ENCODE peak calls at places on chromosomes 7 and 10, in eight cellular contexts. One of them, this sample, is unnamed.

GRCh38 chr7:21041666-21042065 is 255.0 kb upstream of the SP8 start:
- DNase-seq in AG08395: no peak
- DNase-seq in B cell: no peak
- DNase-seq in posterior cingulate gyrus: no peak
- DNase-seq in stimulated activated CD8-positive, alpha-beta memory T cell treated with anti-CD3 and anti-CD28 coated beads, Interleukin-2, amount 100 ng/mL, for 48 hours: no peak
- DNase-seq in NCI-H2107: no peak
- DNase-seq in dorsolateral prefrontal cortex: no peak
- DNase-seq in DMS153: no peak
- DNase-seq in this sample: no peak

GRCh38 chr7:64882341-64883112 is 20.5 kb upstream of the ZNF273 start:
- DNase-seq in AG08395: peak
- DNase-seq in B cell: no peak
- DNase-seq in posterior cingulate gyrus: peak
- DNase-seq in stimulated activated CD8-positive, alpha-beta memory T cell treated with anti-CD3 and anti-CD28 coated beads, Interleukin-2, amount 100 ng/mL, for 48 hours: no peak
- DNase-seq in NCI-H2107: no peak
- DNase-seq in dorsolateral prefrontal cortex: no peak
- DNase-seq in DMS153: peak
- DNase-seq in this sample: no peak

GRCh38 chr10:122062831-122063674 is 74.1 kb downstream of the TACC2 start:
- DNase-seq in AG08395: peak
- DNase-seq in B cell: no peak
- DNase-seq in posterior cingulate gyrus: no peak
- DNase-seq in stimulated activated CD8-positive, alpha-beta memory T cell treated with anti-CD3 and anti-CD28 coated beads, Interleukin-2, amount 100 ng/mL, for 48 hours: no peak
- DNase-seq in NCI-H2107: no peak
- DNase-seq in dorsolateral prefrontal cortex: no peak
- DNase-seq in DMS153: peak
- DNase-seq in this sample: peak

GRCh38 chr10:129637010-129637409 is 170.0 kb downstream of the MGMT start:
- DNase-seq in AG08395: no peak
- DNase-seq in B cell: no peak
- DNase-seq in posterior cingulate gyrus: no peak
- DNase-seq in stimulated activated CD8-positive, alpha-beta memory T cell treated with anti-CD3 and anti-CD28 coated beads, Interleukin-2, amount 100 ng/mL, for 48 hours: no peak
- DNase-seq in NCI-H2107: no peak
- DNase-seq in dorsolateral prefrontal cortex: no peak
- DNase-seq in DMS153: no peak
- DNase-seq in this sample: no peak

GRCh38 chr7:110514973-110515372 is 576.0 kb upstream of the LRRN3 start:
- DNase-seq in AG08395: no peak
- DNase-seq in B cell: no peak
- DNase-seq in posterior cingulate gyrus: no peak
- DNase-seq in stimulated activated CD8-positive, alpha-beta memory T cell treated with anti-CD3 and anti-CD28 coated beads, Interleukin-2, amount 100 ng/mL, for 48 hours: no peak
- DNase-seq in NCI-H2107: no peak
- DNase-seq in dorsolateral prefrontal cortex: no peak
- DNase-seq in DMS153: no peak
- DNase-seq in this sample: no peak

GRCh38 chr7:142024547-142024946 is 28.9 kb downstream of the MGAM start:
- DNase-seq in AG08395: no peak
- DNase-seq in B cell: no peak
- DNase-seq in posterior cingulate gyrus: no peak
- DNase-seq in stimulated activated CD8-positive, alpha-beta memory T cell treated with anti-CD3 and anti-CD28 coated beads, Interleukin-2, amount 100 ng/mL, for 48 hours: no peak
- DNase-seq in NCI-H2107: no peak
- DNase-seq in dorsolateral prefrontal cortex: no peak
- DNase-seq in DMS153: peak
- DNase-seq in this sample: no peak

GRCh38 chr7:28729276-28729675 is 228.9 kb downstream of the TRIL start:
- DNase-seq in AG08395: no peak
- DNase-seq in B cell: no peak
- DNase-seq in posterior cingulate gyrus: no peak
- DNase-seq in stimulated activated CD8-positive, alpha-beta memory T cell treated with anti-CD3 and anti-CD28 coated beads, Interleukin-2, amount 100 ng/mL, for 48 hours: no peak
- DNase-seq in NCI-H2107: no peak
- DNase-seq in dorsolateral prefrontal cortex: no peak
- DNase-seq in DMS153: peak
- DNase-seq in this sample: peak

GRCh38 chr7:113521468-113521867 is 397.3 kb downstream of the PPP1R3A start:
- DNase-seq in AG08395: no peak
- DNase-seq in B cell: no peak
- DNase-seq in posterior cingulate gyrus: no peak
- DNase-seq in stimulated activated CD8-positive, alpha-beta memory T cell treated with anti-CD3 and anti-CD28 coated beads, Interleukin-2, amount 100 ng/mL, for 48 hours: no peak
- DNase-seq in NCI-H2107: no peak
- DNase-seq in dorsolateral prefrontal cortex: no peak
- DNase-seq in DMS153: no peak
- DNase-seq in this sample: no peak

GRCh38 chr7:82164813-82165212 is 278.8 kb downstream of the CACNA2D1 start:
- DNase-seq in AG08395: peak
- DNase-seq in B cell: no peak
- DNase-seq in posterior cingulate gyrus: no peak
- DNase-seq in stimulated activated CD8-positive, alpha-beta memory T cell treated with anti-CD3 and anti-CD28 coated beads, Interleukin-2, amount 100 ng/mL, for 48 hours: no peak
- DNase-seq in NCI-H2107: no peak
- DNase-seq in dorsolateral prefrontal cortex: no peak
- DNase-seq in DMS153: no peak
- DNase-seq in this sample: peak

GRCh38 chr7:27236053-27236410 is 6.6 kb upstream of the EVX1 start:
- DNase-seq in AG08395: no peak
- DNase-seq in B cell: no peak
- DNase-seq in posterior cingulate gyrus: no peak
- DNase-seq in stimulated activated CD8-positive, alpha-beta memory T cell treated with anti-CD3 and anti-CD28 coated beads, Interleukin-2, amount 100 ng/mL, for 48 hours: no peak
- DNase-seq in NCI-H2107: no peak
- DNase-seq in dorsolateral prefrontal cortex: no peak
- DNase-seq in DMS153: no peak
- DNase-seq in this sample: no peak

GRCh38 chr7:13790611-13791010 is 198.9 kb downstream of the ETV1 start:
- DNase-seq in AG08395: no peak
- DNase-seq in B cell: no peak
- DNase-seq in posterior cingulate gyrus: no peak
- DNase-seq in stimulated activated CD8-positive, alpha-beta memory T cell treated with anti-CD3 and anti-CD28 coated beads, Interleukin-2, amount 100 ng/mL, for 48 hours: no peak
- DNase-seq in NCI-H2107: no peak
- DNase-seq in dorsolateral prefrontal cortex: no peak
- DNase-seq in DMS153: no peak
- DNase-seq in this sample: no peak

GRCh38 chr7:14836571-14837189 is 65.9 kb downstream of the DGKB start:
- DNase-seq in AG08395: peak
- DNase-seq in B cell: no peak
- DNase-seq in posterior cingulate gyrus: peak
- DNase-seq in stimulated activated CD8-positive, alpha-beta memory T cell treated with anti-CD3 and anti-CD28 coated beads, Interleukin-2, amount 100 ng/mL, for 48 hours: no peak
- DNase-seq in NCI-H2107: peak
- DNase-seq in dorsolateral prefrontal cortex: peak
- DNase-seq in DMS153: peak
- DNase-seq in this sample: peak

GRCh38 chr7:141700848-141701371 is 1.1 kb downstream of the DENND11 start:
- DNase-seq in AG08395: peak
- DNase-seq in B cell: peak
- DNase-seq in posterior cingulate gyrus: no peak
- DNase-seq in stimulated activated CD8-positive, alpha-beta memory T cell treated with anti-CD3 and anti-CD28 coated beads, Interleukin-2, amount 100 ng/mL, for 48 hours: peak
- DNase-seq in NCI-H2107: no peak
- DNase-seq in dorsolateral prefrontal cortex: no peak
- DNase-seq in DMS153: no peak
- DNase-seq in this sample: no peak

GRCh38 chr10:54682554-54682953 is 118.5 kb downstream of the PCDH15 start:
- DNase-seq in AG08395: no peak
- DNase-seq in B cell: no peak
- DNase-seq in posterior cingulate gyrus: no peak
- DNase-seq in stimulated activated CD8-positive, alpha-beta memory T cell treated with anti-CD3 and anti-CD28 coated beads, Interleukin-2, amount 100 ng/mL, for 48 hours: no peak
- DNase-seq in NCI-H2107: no peak
- DNase-seq in dorsolateral prefrontal cortex: no peak
- DNase-seq in DMS153: no peak
- DNase-seq in this sample: no peak

GRCh38 chr7:265192-265997 is 24.6 kb upstream of the FOXL3 start:
- DNase-seq in AG08395: no peak
- DNase-seq in B cell: peak
- DNase-seq in posterior cingulate gyrus: no peak
- DNase-seq in stimulated activated CD8-positive, alpha-beta memory T cell treated with anti-CD3 and anti-CD28 coated beads, Interleukin-2, amount 100 ng/mL, for 48 hours: no peak
- DNase-seq in NCI-H2107: no peak
- DNase-seq in dorsolateral prefrontal cortex: no peak
- DNase-seq in DMS153: no peak
- DNase-seq in this sample: no peak

GRCh38 chr10:119502214-119502613 is 40.3 kb downstream of the RGS10 start:
- DNase-seq in AG08395: no peak
- DNase-seq in B cell: peak
- DNase-seq in posterior cingulate gyrus: no peak
- DNase-seq in stimulated activated CD8-positive, alpha-beta memory T cell treated with anti-CD3 and anti-CD28 coated beads, Interleukin-2, amount 100 ng/mL, for 48 hours: peak
- DNase-seq in NCI-H2107: no peak
- DNase-seq in dorsolateral prefrontal cortex: no peak
- DNase-seq in DMS153: no peak
- DNase-seq in this sample: no peak

GRCh38 chr10:79438021-79438698 is 7.3 kb downstream of the ZCCHC24 start:
- DNase-seq in AG08395: no peak
- DNase-seq in B cell: no peak
- DNase-seq in posterior cingulate gyrus: no peak
- DNase-seq in stimulated activated CD8-positive, alpha-beta memory T cell treated with anti-CD3 and anti-CD28 coated beads, Interleukin-2, amount 100 ng/mL, for 48 hours: no peak
- DNase-seq in NCI-H2107: no peak
- DNase-seq in dorsolateral prefrontal cortex: peak
- DNase-seq in DMS153: no peak
- DNase-seq in this sample: no peak

GRCh38 chr10:12638103-12638502 is 288.8 kb downstream of the CAMK1D start:
- DNase-seq in AG08395: peak
- DNase-seq in B cell: no peak
- DNase-seq in posterior cingulate gyrus: no peak
- DNase-seq in stimulated activated CD8-positive, alpha-beta memory T cell treated with anti-CD3 and anti-CD28 coated beads, Interleukin-2, amount 100 ng/mL, for 48 hours: no peak
- DNase-seq in NCI-H2107: peak
- DNase-seq in dorsolateral prefrontal cortex: no peak
- DNase-seq in DMS153: peak
- DNase-seq in this sample: peak

GRCh38 chr7:159010411-159010810 is 134.3 kb downstream of the VIPR2 start:
- DNase-seq in AG08395: no peak
- DNase-seq in B cell: no peak
- DNase-seq in posterior cingulate gyrus: no peak
- DNase-seq in stimulated activated CD8-positive, alpha-beta memory T cell treated with anti-CD3 and anti-CD28 coated beads, Interleukin-2, amount 100 ng/mL, for 48 hours: no peak
- DNase-seq in NCI-H2107: no peak
- DNase-seq in dorsolateral prefrontal cortex: no peak
- DNase-seq in DMS153: no peak
- DNase-seq in this sample: no peak

GRCh38 chr7:100356416-100357068 is 1.4 kb upstream of the PILRB start:
- DNase-seq in AG08395: no peak
- DNase-seq in B cell: no peak
- DNase-seq in posterior cingulate gyrus: no peak
- DNase-seq in stimulated activated CD8-positive, alpha-beta memory T cell treated with anti-CD3 and anti-CD28 coated beads, Interleukin-2, amount 100 ng/mL, for 48 hours: no peak
- DNase-seq in NCI-H2107: no peak
- DNase-seq in dorsolateral prefrontal cortex: no peak
- DNase-seq in DMS153: no peak
- DNase-seq in this sample: no peak

GRCh38 chr10:22599048-22599561 is 115.3 kb downstream of the PIP4K2A start:
- DNase-seq in AG08395: peak
- DNase-seq in B cell: no peak
- DNase-seq in posterior cingulate gyrus: no peak
- DNase-seq in stimulated activated CD8-positive, alpha-beta memory T cell treated with anti-CD3 and anti-CD28 coated beads, Interleukin-2, amount 100 ng/mL, for 48 hours: no peak
- DNase-seq in NCI-H2107: no peak
- DNase-seq in dorsolateral prefrontal cortex: no peak
- DNase-seq in DMS153: no peak
- DNase-seq in this sample: no peak

GRCh38 chr10:61787170-61787569 is 114.3 kb upstream of the ARID5B start:
- DNase-seq in AG08395: no peak
- DNase-seq in B cell: no peak
- DNase-seq in posterior cingulate gyrus: no peak
- DNase-seq in stimulated activated CD8-positive, alpha-beta memory T cell treated with anti-CD3 and anti-CD28 coated beads, Interleukin-2, amount 100 ng/mL, for 48 hours: no peak
- DNase-seq in NCI-H2107: no peak
- DNase-seq in dorsolateral prefrontal cortex: no peak
- DNase-seq in DMS153: no peak
- DNase-seq in this sample: no peak

GRCh38 chr7:93910076-93910994 is 4.0 kb downstream of the GNGT1 start:
- DNase-seq in AG08395: peak
- DNase-seq in B cell: no peak
- DNase-seq in posterior cingulate gyrus: no peak
- DNase-seq in stimulated activated CD8-positive, alpha-beta memory T cell treated with anti-CD3 and anti-CD28 coated beads, Interleukin-2, amount 100 ng/mL, for 48 hours: no peak
- DNase-seq in NCI-H2107: no peak
- DNase-seq in dorsolateral prefrontal cortex: no peak
- DNase-seq in DMS153: no peak
- DNase-seq in this sample: no peak

GRCh38 chr7:18978108-18978495 is 139.3 kb downstream of the TWIST1 start:
- DNase-seq in AG08395: peak
- DNase-seq in B cell: no peak
- DNase-seq in posterior cingulate gyrus: no peak
- DNase-seq in stimulated activated CD8-positive, alpha-beta memory T cell treated with anti-CD3 and anti-CD28 coated beads, Interleukin-2, amount 100 ng/mL, for 48 hours: no peak
- DNase-seq in NCI-H2107: no peak
- DNase-seq in dorsolateral prefrontal cortex: no peak
- DNase-seq in DMS153: no peak
- DNase-seq in this sample: no peak

GRCh38 chr10:84452006-84452405 is 123.6 kb downstream of the CCSER2 start:
- DNase-seq in AG08395: peak
- DNase-seq in B cell: no peak
- DNase-seq in posterior cingulate gyrus: no peak
- DNase-seq in stimulated activated CD8-positive, alpha-beta memory T cell treated with anti-CD3 and anti-CD28 coated beads, Interleukin-2, amount 100 ng/mL, for 48 hours: no peak
- DNase-seq in NCI-H2107: no peak
- DNase-seq in dorsolateral prefrontal cortex: no peak
- DNase-seq in DMS153: no peak
- DNase-seq in this sample: no peak

GRCh38 chr10:33134011-33134751 is 176.2 kb upstream of the ITGB1 start:
- DNase-seq in AG08395: peak
- DNase-seq in B cell: no peak
- DNase-seq in posterior cingulate gyrus: no peak
- DNase-seq in stimulated activated CD8-positive, alpha-beta memory T cell treated with anti-CD3 and anti-CD28 coated beads, Interleukin-2, amount 100 ng/mL, for 48 hours: peak
- DNase-seq in NCI-H2107: no peak
- DNase-seq in dorsolateral prefrontal cortex: no peak
- DNase-seq in DMS153: peak
- DNase-seq in this sample: no peak

GRCh38 chr7:139848274-139848673 is 19.2 kb downstream of the TBXAS1 start:
- DNase-seq in AG08395: no peak
- DNase-seq in B cell: no peak
- DNase-seq in posterior cingulate gyrus: no peak
- DNase-seq in stimulated activated CD8-positive, alpha-beta memory T cell treated with anti-CD3 and anti-CD28 coated beads, Interleukin-2, amount 100 ng/mL, for 48 hours: no peak
- DNase-seq in NCI-H2107: no peak
- DNase-seq in dorsolateral prefrontal cortex: no peak
- DNase-seq in DMS153: no peak
- DNase-seq in this sample: no peak

GRCh38 chr7:131600578-131600977 is 44.1 kb upstream of the PODXL start:
- DNase-seq in AG08395: peak
- DNase-seq in B cell: no peak
- DNase-seq in posterior cingulate gyrus: no peak
- DNase-seq in stimulated activated CD8-positive, alpha-beta memory T cell treated with anti-CD3 and anti-CD28 coated beads, Interleukin-2, amount 100 ng/mL, for 48 hours: no peak
- DNase-seq in NCI-H2107: no peak
- DNase-seq in dorsolateral prefrontal cortex: no peak
- DNase-seq in DMS153: no peak
- DNase-seq in this sample: no peak

This sample was measured in NCI-H1092 treated with DMSO at 0.1 percent for 48 hours.